ENCODE peak calls at places on chromosomes 16 and 17, in four cellular contexts. S, M, U and E are unnamed samples. For H3K36me3, the result is how much of the 10 kb centered on the place peaks cover.

GRCh38 chr16:74667215-74667765 is 613 bp upstream of the RFWD3 start:
- DNase-seq in M (peak), U (peak), S (no peak), E (no peak)

GRCh38 chr17:79713391-79713790 is 17.4 kb upstream of the ENPP7 start:
- DNase-seq in S (no peak), U (no peak), M (no peak), E (no peak)

GRCh38 chr16:83348991-83349390 is 458.8 kb upstream of the HSBP1 start:
- DNase-seq in M (no peak), U (no peak), S (no peak), E (no peak)

GRCh38 chr16:1466968-1467521 is 7.8 kb downstream of the CLCN7 start:
- DNase-seq in U (no peak), M (no peak), S (no peak), E (no peak)

GRCh38 chr17:43599835-43600234 is 53.7 kb upstream of the ETV4 start:
- DNase-seq in S (no peak), M (no peak), U (no peak), E (no peak)

GRCh38 chr16:84633622-84634021 is 14.7 kb upstream of the KLHL36 start:
- DNase-seq in S (no peak), M (peak), U (peak), E (no peak)

GRCh38 chr17:77345260-77345910 is 204.6 kb downstream of the SEC14L1 start:
- DNase-seq in M (peak), U (no peak), S (no peak), E (no peak)

GRCh38 chr16:86495357-86495701 is 15.0 kb upstream of the FOXF1 start:
- DNase-seq in U (no peak), S (no peak), M (no peak), E (no peak)

GRCh38 chr16:12050361-12050760 is 73.8 kb downstream of the SNX29 start:
- DNase-seq in S (no peak), U (no peak), M (no peak), E (no peak)

GRCh38 chr16:14302031-14302398 is 230.9 kb downstream of the MRTFB start:
- DNase-seq in U (peak), M (peak), S (no peak), E (no peak)

GRCh38 chr16:88403794-88404581 is 21.2 kb downstream of the ZNF469 start:
- DNase-seq in M (no peak), S (no peak), U (no peak), E (no peak)

GRCh38 chr17:5610956-5611355 is 26.6 kb upstream of the NLRP1 start:
- DNase-seq in M (no peak), S (no peak), U (peak), E (no peak)

GRCh38 chr16:1687427-1688316 is 9.6 kb downstream of the JPT2 start:
- DNase-seq in M (no peak), U (no peak), S (no peak), E (no peak)

GRCh38 chr16:57265850-57266530 is 18.5 kb downstream of the PLLP start:
- DNase-seq in M (peak), U (peak), S (no peak), E (peak)

GRCh38 chr17:59830846-59831486 is 61.8 kb downstream of the TUBD1 start:
- DNase-seq in M (no peak), U (no peak), S (no peak), E (no peak)

GRCh38 chr17:17411692-17412091 is 65.1 kb upstream of the MED9 start:
- DNase-seq in S (no peak), M (no peak), U (no peak), E (no peak)

GRCh38 chr16:69935740-69936139 is 15.4 kb upstream of the CLEC18A start:
- DNase-seq in U (no peak), M (no peak), S (no peak), E (no peak)

GRCh38 chr17:6374761-6375312 is 60.1 kb downstream of the AIPL1 start:
- DNase-seq in U (no peak), M (no peak), S (no peak), E (no peak)

GRCh38 chr17:80068301-80069160 is 32.1 kb downstream of the CCDC40 start:
- DNase-seq in M (peak), U (peak), S (no peak), E (peak)

GRCh38 chr16:68760671-68761275 is 23.7 kb downstream of the CDH1 start:
- DNase-seq in M (no peak), U (no peak), S (no peak), E (no peak)

GRCh38 chr16:52498640-52499039 is 48.3 kb downstream of the TOX3 start:
- DNase-seq in M (no peak), U (no peak), S (no peak), E (no peak)

GRCh38 chr17:27782791-27783206 is 17.5 kb downstream of the NOS2 start:
- DNase-seq in S (no peak), M (no peak), U (peak), E (no peak)

GRCh38 chr16:74775255-74775654 is 635 bp upstream of the FA2H start:
- DNase-seq in M (no peak), U (no peak), S (no peak), E (no peak)

GRCh38 chr16:89171216-89172170 is at the start of gene CDH15:
- DNase-seq in U (peak), M (peak), S (peak), E (peak)

GRCh38 chr17:59366040-59366757 is 34.7 kb downstream of the YPEL2 start:
- DNase-seq in S (no peak), U (no peak), M (no peak), E (no peak)

GRCh38 chr17:61466246-61466645 is 14.0 kb downstream of the TBX4 start:
- DNase-seq in U (no peak), S (no peak), M (no peak), E (no peak)

GRCh38 chr17:42680331-42680808 is 1.3 kb downstream of the CCR10 start:
- DNase-seq in S (no peak), U (peak), M (peak), E (no peak)

GRCh38 chr16:67415872-67416793 is at the start of gene ZDHHC1:
- DNase-seq in S (no peak), M (peak), U (peak), E (peak)

GRCh38 chr17:41264599-41264998 is 579 bp upstream of the KRTAP9-6 start:
- DNase-seq in M (no peak), U (no peak), S (no peak), E (no peak)

GRCh38 chr16:86733526-86734254 is 155.3 kb downstream of the FOXL1 start:
- DNase-seq in U (no peak), S (no peak), M (peak), E (no peak)

DNA sequence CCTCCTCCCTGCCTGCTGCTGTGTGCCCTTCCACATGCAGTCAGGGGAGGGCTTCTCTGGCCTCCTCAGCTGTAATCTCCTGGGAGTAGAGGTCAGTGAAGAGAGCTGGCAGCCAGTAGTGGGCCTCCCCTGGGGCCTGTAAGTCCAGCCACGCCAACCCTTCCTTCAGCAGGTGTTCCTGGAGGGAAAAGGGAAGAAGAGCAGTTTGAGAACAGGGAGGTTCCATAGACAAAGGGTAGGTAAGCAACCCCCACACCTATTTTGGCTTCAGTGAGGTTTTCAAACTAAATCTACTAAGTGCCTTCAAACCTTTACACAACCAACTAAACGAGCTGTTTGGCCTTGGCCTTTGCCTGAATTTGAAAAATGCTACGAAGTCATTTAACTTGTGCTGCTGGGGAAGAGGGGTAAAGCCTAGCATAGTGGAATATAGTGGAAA is 14.2 kb downstream of the SNF8 start:
- DNase-seq in U (no peak), M (no peak), S (no peak), E (no peak)
- H3K36me3 ChIP-seq in U (half or more), M (half or more), S (half or more), E (under half)

GRCh38 chr17:628507-628941 is 86.1 kb downstream of the VPS53 start:
- DNase-seq in S (no peak), U (no peak), M (no peak), E (no peak)

GRCh38 chr17:632551-632950 is 82.1 kb downstream of the VPS53 start:
- DNase-seq in M (no peak), S (no peak), U (no peak), E (no peak)

GRCh38 chr17:633133-633532 is 81.5 kb downstream of the VPS53 start:
- DNase-seq in S (no peak), M (no peak), U (no peak), E (no peak)

GRCh38 chr17:628089-628488 is 86.5 kb downstream of the VPS53 start:
- DNase-seq in S (no peak), M (no peak), U (no peak), E (no peak)

GRCh38 chr17:633641-634091 is 81.0 kb downstream of the VPS53 start:
- DNase-seq in M (no peak), S (no peak), U (peak), E (no peak)
- TF ChIP-seq CTCF in M (no peak), S (no peak), U (no peak), E (no peak)

GRCh38 chr16:46883690-46884512 is at the start of gene GPT2:
- DNase-seq in M (peak), U (peak), S (peak), E (peak)
- H3K27ac ChIP-seq in M (peak), U (peak), S (peak), E (peak)

DNA sequence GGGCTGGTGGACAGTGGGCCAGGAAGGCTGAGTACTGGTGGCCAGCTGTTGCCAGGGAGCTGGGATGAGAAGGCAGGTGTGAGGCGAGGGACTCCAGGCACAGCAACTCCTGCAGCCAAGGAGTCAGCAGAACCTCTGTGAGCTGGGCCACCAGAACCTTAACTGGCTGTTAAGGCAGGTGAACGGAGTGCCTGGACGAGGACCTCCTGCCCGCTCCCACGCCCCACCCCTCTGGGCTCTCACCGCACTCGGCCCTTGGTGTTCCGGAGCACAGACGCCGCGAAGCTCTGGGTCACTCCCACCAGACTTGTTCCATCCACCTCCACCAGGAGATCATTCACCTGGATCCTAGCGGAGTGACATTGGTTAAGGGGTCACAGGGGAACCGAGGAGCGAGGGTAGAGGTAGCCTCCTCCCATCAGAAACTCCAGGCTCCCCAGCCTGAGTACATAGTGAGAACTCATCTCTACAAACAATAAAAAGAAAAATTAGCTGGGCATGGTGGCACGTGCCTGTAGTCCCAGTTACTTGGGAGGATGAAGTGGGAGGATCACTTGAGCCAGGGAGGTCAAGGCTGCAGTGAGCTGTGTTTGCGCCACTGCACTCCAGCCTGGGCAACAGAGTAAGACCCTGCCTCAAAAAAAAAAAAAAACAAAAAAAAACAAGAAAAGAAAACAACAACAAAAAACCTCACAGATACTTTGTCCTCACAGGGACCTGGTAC is 9.3 kb downstream of the PPP1R9B start:
- DNase-seq in U (no peak), M (peak), S (no peak), E (no peak)
- H3K36me3 ChIP-seq in U (half or more), M (half or more), S (half or more), E (under half)

GRCh38 chr17:63435681-63436522 is 10.2 kb downstream of the CYB561 start:
- DNase-seq in U (no peak), S (no peak), M (no peak), E (peak)

GRCh38 chr17:63433746-63434591 is 12.1 kb downstream of the CYB561 start:
- DNase-seq in U (peak), S (peak), M (peak), E (peak)

GRCh38 chr17:63437287-63438091 is 8.6 kb downstream of the CYB561 start:
- DNase-seq in U (no peak), S (no peak), M (peak), E (no peak)

GRCh38 chr17:63436523-63437110 is 9.5 kb downstream of the CYB561 start:
- DNase-seq in U (no peak), M (peak), S (no peak), E (no peak)

DNA sequence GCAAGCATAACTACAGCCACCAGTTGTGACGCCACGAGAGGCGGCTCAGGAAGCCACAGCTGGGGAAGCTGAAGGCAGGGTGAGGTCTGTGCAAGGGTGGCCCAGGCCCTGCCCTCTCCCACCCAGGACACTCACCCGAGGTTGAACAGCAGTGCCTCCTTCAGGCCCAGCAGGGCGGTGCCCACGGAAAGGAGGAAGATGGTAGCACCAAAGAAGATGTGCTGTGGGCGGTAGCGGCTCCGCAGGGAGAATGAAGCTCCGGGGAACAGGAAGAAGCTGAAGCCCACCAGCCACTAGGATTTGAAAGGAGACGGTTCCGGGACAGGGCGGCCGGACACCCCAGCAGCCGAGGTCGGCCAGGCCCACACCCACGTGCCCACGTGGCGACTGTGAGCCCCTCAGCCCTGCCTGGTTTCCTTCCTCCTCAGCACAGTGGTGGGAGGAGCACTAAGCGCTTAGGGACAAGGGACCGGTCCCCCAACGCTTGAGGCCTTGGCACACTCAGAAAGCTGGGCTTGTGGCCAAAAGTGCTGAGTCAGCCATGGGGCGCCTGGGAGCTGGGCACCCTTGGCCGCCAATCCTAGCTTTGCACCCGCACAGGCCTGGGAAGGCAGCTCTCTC is 11.0 kb downstream of the CYB561 start:
- DNase-seq in S (peak), U (peak), M (peak), E (peak)
- TF ChIP-seq CTCF in S (no peak), U (peak), M (no peak), E (no peak)

GRCh38 chr16:49703494-49703893 is 152.4 kb downstream of the ZNF423 start:
- DNase-seq in S (no peak), M (no peak), U (no peak), E (no peak)

GRCh38 chr16:49700928-49701685 is 154.8 kb downstream of the ZNF423 start:
- DNase-seq in S (no peak), M (no peak), U (no peak), E (no peak)

GRCh38 chr16:49700222-49700927 is 155.5 kb downstream of the ZNF423 start:
- DNase-seq in S (no peak), U (peak), M (peak), E (no peak)

GRCh38 chr16:49699718-49700117 is 156.2 kb downstream of the ZNF423 start:
- DNase-seq in S (no peak), U (no peak), M (no peak), E (no peak)

GRCh38 chr16:49701867-49702494 is 153.9 kb downstream of the ZNF423 start:
- DNase-seq in M (peak), S (no peak), U (peak), E (peak)
- H3K27ac ChIP-seq in M (no peak), S (peak), U (no peak), E (peak)

DNA sequence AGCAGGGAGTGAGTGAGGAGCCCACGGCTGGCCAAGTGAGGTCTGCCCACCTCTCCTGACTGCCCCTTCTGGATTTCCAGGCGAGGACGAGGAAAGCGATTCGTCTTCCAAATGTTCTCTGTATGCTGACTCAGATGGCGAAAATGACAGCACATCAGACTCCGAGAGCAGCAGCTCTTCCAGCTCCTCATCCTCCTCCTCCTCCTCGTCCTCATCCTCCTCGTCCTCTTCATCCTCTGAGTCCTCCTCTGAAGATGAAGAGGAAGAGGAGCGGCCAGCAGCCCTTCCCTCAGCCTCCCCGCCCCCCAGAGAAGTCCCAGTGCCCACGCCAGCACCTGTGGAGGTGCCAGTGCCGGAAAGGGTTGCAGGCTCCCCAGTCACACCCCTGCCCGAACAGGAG is 13.7 kb upstream of the HSD3B7 start:
- DNase-seq in S (no peak), U (no peak), M (no peak), E (no peak)
- H3K36me3 ChIP-seq in S (half or more), U (half or more), M (half or more), E (under half)

GRCh38 chr17:20992416-20992815 is 50.4 kb downstream of the USP22 start:
- DNase-seq in M (peak), U (no peak), S (no peak), E (no peak)

GRCh38 chr17:20994779-20995149 is 48.0 kb downstream of the USP22 start:
- DNase-seq in S (no peak), M (no peak), U (no peak), E (no peak)

GRCh38 chr17:20991276-20992037 is 51.4 kb downstream of the USP22 start:
- DNase-seq in U (no peak), M (peak), S (no peak), E (no peak)

GRCh38 chr17:20993863-20994778 is 48.7 kb downstream of the USP22 start:
- DNase-seq in M (peak), U (no peak), S (no peak), E (no peak)

DNA sequence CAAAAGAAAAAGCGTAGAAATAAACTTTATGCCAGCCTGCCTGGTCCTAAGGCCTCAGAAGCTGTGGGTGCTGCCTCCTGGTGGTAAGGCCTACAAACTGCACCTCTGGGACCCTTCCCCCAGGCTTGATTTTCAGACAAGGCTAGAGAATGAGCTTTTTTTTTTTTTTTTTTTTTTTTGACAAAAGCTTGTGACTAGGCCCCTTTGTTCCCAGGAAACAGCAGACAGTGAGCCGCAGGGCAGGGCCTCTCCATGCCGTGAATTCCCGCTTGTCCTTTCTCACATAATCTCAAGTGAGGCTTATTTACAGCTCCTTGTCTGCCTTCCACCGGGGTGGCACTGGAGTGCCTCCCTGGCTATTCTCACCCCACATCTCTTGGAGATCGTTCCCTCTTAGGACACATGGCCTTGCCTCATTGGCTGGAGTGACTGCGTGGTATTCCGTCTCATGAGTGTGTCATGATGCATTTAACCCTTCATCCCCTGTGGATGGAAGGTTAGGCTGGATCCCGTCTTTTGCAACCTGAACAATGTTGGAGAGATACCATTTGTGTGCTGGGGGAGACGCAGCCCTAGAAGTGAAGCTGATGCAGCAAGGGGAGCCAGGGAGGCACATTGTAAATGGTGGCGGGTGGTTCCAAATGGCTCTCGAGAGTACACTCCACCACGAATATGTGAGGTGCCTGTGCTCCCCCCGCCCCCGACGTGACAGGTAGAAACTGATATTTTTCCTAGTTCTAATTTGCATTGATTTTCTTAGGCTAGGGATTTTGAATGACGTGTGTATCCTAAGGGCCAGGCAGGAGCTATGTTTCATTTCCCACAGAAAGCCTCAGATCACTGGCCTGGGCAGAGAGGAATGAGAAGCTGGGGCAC is 49.6 kb downstream of the USP22 start:
- DNase-seq in U (peak), S (no peak), M (peak), E (peak)
- TF ChIP-seq CTCF in U (peak), S (peak), M (peak), E (peak)

DNA sequence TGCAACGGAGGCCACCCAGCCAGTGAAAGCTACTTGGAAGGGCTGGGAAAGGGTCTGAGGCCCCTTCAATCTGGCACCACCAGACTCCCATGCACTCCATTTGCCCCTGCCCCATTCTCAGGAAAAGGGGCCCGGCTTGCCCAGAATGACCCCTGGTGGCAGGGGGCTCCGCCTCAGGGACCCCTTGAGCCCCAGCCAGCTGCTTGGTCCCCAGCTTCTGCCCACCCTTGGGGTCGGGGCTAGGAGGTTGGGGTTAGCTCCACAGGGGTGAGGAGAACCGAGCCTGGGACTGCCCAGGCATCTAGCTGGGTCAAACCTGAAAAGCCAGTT is 1.3 kb downstream of the RHBDF1 start:
- DNase-seq in M (peak), U (no peak), S (no peak), E (no peak)
- H3K27ac ChIP-seq in M (peak), U (peak), S (peak), E (peak)